ENCODE peak calls at places on chromosomes 16 and 17, in ten cellular contexts. O is stimulated activated CD4-positive, alpha-beta T cell treated with anti-CD3 and anti-CD28 coated beads, Interleukin-4, amount 100 ng/mL, for 4 hours; M is progenitor cell of endocrine pancreas; T is kidney epithelial cell; G is C1 segment of cervical spinal cord; Y is T-helper 1 cell; I is NCI-H1092 treated with DMSO at 0.1 percent for 48 hours; F is H54; P is GM06990; N is amygdala. V is an unnamed sample.

GRCh38 chr17:60325730-60326524 is 66.0 kb downstream of the USP32 start:
- DNase-seq in N (no peak), M (no peak), G (no peak), F (no peak), I (no peak), T (no peak), O (no peak), P (no peak), Y (no peak), V (no peak)

GRCh38 chr17:6421700-6422604 is 13.0 kb downstream of the AIPL1 start:
- DNase-seq in T (no peak), I (peak; percentile 23), M (peak; percentile 75), F (peak; percentile 89), P (no peak), N (peak; percentile 67), Y (peak; percentile 65), O (peak; percentile 59), G (peak; percentile 57), V (peak; percentile 84)

GRCh38 chr17:42322382-42323267 is 34.3 kb downstream of the STAT5A start:
- DNase-seq in T (peak; percentile 65), I (peak; percentile 84), Y (peak; percentile 97), M (peak; percentile 88), P (peak; percentile 68), G (peak; percentile 79), O (peak; percentile 91), N (peak; percentile 83), F (peak; percentile 80), V (peak; percentile 90)

GRCh38 chr17:57747221-57748017 is 2.3 kb upstream of the CCDC182 start:
- DNase-seq in M (no peak), Y (peak; percentile 24), G (no peak), O (peak; percentile 20), F (peak; percentile 69), N (no peak), T (peak; percentile 19), P (no peak), I (peak; percentile 82), V (peak; percentile 37)

GRCh38 chr17:81858967-81859905 is 1.1 kb downstream of the P4HB start:
- DNase-seq in P (no peak), O (no peak), G (no peak), Y (no peak), I (no peak), F (no peak), N (no peak), T (no peak), M (no peak), V (no peak)

GRCh38 chr17:19753049-19753444 is 4.9 kb upstream of the ALDH3A1 start:
- DNase-seq in N (peak; percentile 43), G (peak; percentile 66), I (no peak), Y (no peak), M (no peak), O (no peak), T (peak; percentile 76), F (peak; percentile 100), P (no peak), V (no peak)

GRCh38 chr17:46154151-46154816 is 38.9 kb downstream of the KANSL1 start:
- DNase-seq in O (no peak), I (no peak), Y (peak; percentile 21), F (no peak), M (no peak), T (no peak), G (no peak), N (no peak), P (no peak), V (no peak)

GRCh38 chr16:31141489-31142108 is 6.1 kb upstream of the PRSS8 start:
- DNase-seq in Y (no peak), M (no peak), I (no peak), O (no peak), G (peak; percentile 64), N (peak; percentile 48), P (no peak), F (no peak), T (no peak), V (no peak)

GRCh38 chr17:56773124-56773523 is 60.6 kb downstream of the C17orf67 start:
- DNase-seq in T (no peak), G (no peak), Y (no peak), F (no peak), P (no peak), M (no peak), N (no peak), O (no peak), I (no peak), V (no peak)

GRCh38 chr16:65125871-65126270 is 4.0 kb upstream of the CDH11 start:
- DNase-seq in Y (no peak), O (no peak), I (no peak), G (no peak), M (no peak), N (no peak), P (no peak), T (no peak), F (no peak), V (no peak)

GRCh38 chr17:15384142-15384803 is 42.9 kb upstream of the TEKT3 start:
- DNase-seq in G (peak; percentile 29), P (no peak), F (no peak), I (no peak), M (no peak), N (peak; percentile 28), T (no peak), Y (no peak), O (no peak), V (no peak)

GRCh38 chr16:67893791-67894399 is 841 bp downstream of the PSKH1 start:
- DNase-seq in I (no peak), Y (no peak), G (no peak), P (no peak), N (no peak), F (no peak), M (no peak), T (no peak), O (no peak), V (no peak)

GRCh38 chr16:29745126-29745852 is 501 bp downstream of the C16orf54 start:
- DNase-seq in P (peak; percentile 69), M (no peak), N (no peak), Y (peak; percentile 26), F (no peak), O (peak; percentile 49), I (no peak), T (no peak), G (no peak), V (peak; percentile 52)

GRCh38 chr17:81241648-81242420 is 2.7 kb downstream of the NDUFAF8 start:
- DNase-seq in T (no peak), G (no peak), F (peak; percentile 62), Y (peak; percentile 45), N (peak; percentile 32), M (peak; percentile 64), O (peak; percentile 47), I (no peak), P (peak; percentile 81), V (peak; percentile 63)

GRCh38 chr16:27441276-27441675 is 39.3 kb downstream of the IL21R start:
- DNase-seq in Y (no peak), P (no peak), M (no peak), F (no peak), T (no peak), G (no peak), N (no peak), I (no peak), O (no peak), V (no peak)

GRCh38 chr17:13736915-13737314 is 135.2 kb upstream of the HS3ST3A1 start:
- DNase-seq in O (no peak), M (no peak), T (no peak), Y (no peak), P (no peak), F (no peak), I (no peak), N (no peak), G (no peak), V (no peak)

GRCh38 chr17:83115202-83115651 is 35.8 kb downstream of the METRNL start:
- DNase-seq in N (no peak), P (no peak), G (no peak), F (no peak), I (no peak), T (no peak), Y (no peak), O (no peak), M (no peak), V (no peak)

GRCh38 chr16:48895142-48895541 is 285.2 kb upstream of the N4BP1 start:
- DNase-seq in M (peak; percentile 17), T (no peak), N (no peak), F (no peak), O (no peak), P (no peak), I (no peak), G (no peak), Y (no peak), V (no peak)

GRCh38 chr16:75621170-75621477 is 2.0 kb downstream of the ADAT1 start:
- DNase-seq in P (no peak), I (peak; percentile 9), Y (no peak), F (no peak), N (no peak), O (no peak), M (no peak), G (no peak), T (peak; percentile 12), V (no peak)

GRCh38 chr17:35460354-35460851 is 11.8 kb upstream of the SLFN13 start:
- DNase-seq in T (peak; percentile 4), O (peak; percentile 20), M (peak; percentile 39), F (no peak), Y (peak; percentile 41), N (no peak), P (peak; percentile 87), I (peak; percentile 43), G (no peak), V (peak; percentile 69)

GRCh38 chr17:385195-385835 is 32.7 kb upstream of the RPH3AL start:
- DNase-seq in F (no peak), Y (no peak), T (no peak), M (peak; percentile 29), N (no peak), P (no peak), O (no peak), I (no peak), G (no peak), V (no peak)

GRCh38 chr16:11386054-11386680 is 40.9 kb downstream of the RMI2 start:
- DNase-seq in G (no peak), M (no peak), P (no peak), N (no peak), F (no peak), Y (no peak), I (no peak), O (no peak), T (no peak), V (no peak)

GRCh38 chr16:57278494-57278893 is 6.0 kb downstream of the PLLP start:
- DNase-seq in T (no peak), N (peak; percentile 58), M (no peak), P (no peak), Y (no peak), O (no peak), G (peak; percentile 21), F (no peak), I (no peak), V (no peak)

GRCh38 chr17:64384253-64385186 is 6.1 kb downstream of the PECAM1 start:
- DNase-seq in F (no peak), P (no peak), T (peak; percentile 96), O (no peak), I (no peak), G (no peak), Y (no peak), N (no peak), M (no peak), V (no peak)

GRCh38 chr16:11345040-11345862 is at the start of gene RMI2:
- DNase-seq in N (peak; percentile 89), O (peak; percentile 96), P (peak; percentile 94), G (peak; percentile 85), M (peak; percentile 92), I (peak; percentile 98), F (peak; percentile 99), Y (peak; percentile 94), T (no peak), V (peak; percentile 96)

GRCh38 chr17:45342306-45342705 is 25.5 kb upstream of the MAP3K14 start:
- DNase-seq in M (no peak), I (no peak), O (no peak), F (no peak), Y (no peak), N (no peak), P (no peak), G (no peak), T (no peak), V (peak; percentile 15)

GRCh38 chr16:23532448-23532847 is 22.2 kb upstream of the GGA2 start:
- DNase-seq in T (no peak), G (no peak), O (no peak), I (no peak), Y (no peak), P (no peak), F (no peak), N (no peak), M (no peak), V (no peak)

GRCh38 chr16:56286819-56287218 is 95.5 kb downstream of the GNAO1 start:
- DNase-seq in N (no peak), M (no peak), O (no peak), F (peak; percentile 55), I (no peak), P (no peak), G (no peak), T (no peak), Y (no peak), V (no peak)

V was measured in activated CD4-positive, CD25-positive, alpha-beta regulatory T cell treated with anti-CD3 and anti-CD28 coated beads, Interleukin-2, amount 50 U/mL, for 72 hours.